ENCODE peak calls at places on chromosomes 12 and 14, in ten cellular contexts. Y is SK-N-SH; F is foreskin fibroblast; Z is colonic mucosa; D is right lobe of liver; O is lower leg skin; X is CD8-positive, alpha-beta T cell; J is WTC11; L is Peyer's patch; Q is prostate gland. K is an unnamed sample.

GRCh38 chr12:107461222-107461980 is 224.2 kb upstream of the PWP1 start:
- DNase-seq in Y (peak), F (peak), Z (no peak), D (no peak), O (no peak), X (no peak), J (no peak), L (peak), Q (no peak), K (no peak)

GRCh38 chr12:20472089-20472488 is 103.8 kb downstream of the PDE3A start:
- DNase-seq in Y (no peak), F (no peak), Z (no peak), D (no peak), O (no peak), X (no peak), J (no peak), L (no peak), Q (no peak), K (no peak)

GRCh38 chr14:55580401-55581010 is 499 bp downstream of the KTN1 start:
- DNase-seq in Y (peak), F (peak), Z (peak), D (peak), O (peak), X (peak), J (peak), L (peak), Q (peak), K (no peak)

GRCh38 chr12:127941332-127941731 is 325.6 kb upstream of the TMEM132C start:
- DNase-seq in Y (no peak), F (no peak), Z (no peak), D (no peak), O (no peak), X (no peak), J (no peak), L (no peak), Q (no peak), K (no peak)

GRCh38 chr12:101769865-101770264 is 30.6 kb upstream of the SYCP3 start:
- DNase-seq in Y (no peak), F (no peak), Z (no peak), D (no peak), O (no peak), X (no peak), J (no peak), L (no peak), Q (no peak), K (no peak)

GRCh38 chr14:48350971-48351370 is 675.6 kb upstream of the MDGA2 start:
- DNase-seq in Y (no peak), F (no peak), Z (no peak), D (no peak), O (no peak), X (no peak), J (no peak), L (no peak), Q (no peak), K (no peak)

GRCh38 chr12:106780010-106780625 is 5.6 kb downstream of the RIC8B start:
- DNase-seq in Y (peak), F (peak), Z (no peak), D (no peak), O (no peak), X (no peak), J (no peak), L (no peak), Q (no peak), K (no peak)

GRCh38 chr12:3732901-3733300 is 20.0 kb downstream of the CRACR2A start:
- DNase-seq in Y (no peak), F (no peak), Z (peak), D (no peak), O (no peak), X (no peak), J (peak), L (peak), Q (no peak), K (no peak)

GRCh38 chr14:69671365-69672050 is 60.1 kb downstream of the SUSD6 start:
- DNase-seq in Y (no peak), F (no peak), Z (no peak), D (no peak), O (no peak), X (no peak), J (no peak), L (no peak), Q (no peak), K (no peak)

GRCh38 chr14:77265561-77266335 is 5.3 kb downstream of the NGB start:
- DNase-seq in Y (no peak), F (no peak), Z (no peak), D (no peak), O (no peak), X (no peak), J (no peak), L (no peak), Q (no peak), K (no peak)

GRCh38 chr14:103524002-103524785 is 1.6 kb upstream of the CKB start:
- DNase-seq in Y (no peak), F (no peak), Z (peak), D (no peak), O (no peak), X (no peak), J (no peak), L (no peak), Q (no peak), K (no peak)

GRCh38 chr12:12046401-12046800 is 24.3 kb upstream of the BCL2L14 start:
- DNase-seq in Y (peak), F (no peak), Z (no peak), D (no peak), O (no peak), X (no peak), J (no peak), L (no peak), Q (no peak), K (no peak)

GRCh38 chr14:90381999-90382451 is 14.8 kb upstream of the CALM1 start:
- DNase-seq in Y (peak), F (peak), Z (peak), D (peak), O (peak), X (peak), J (peak), L (peak), Q (peak), K (no peak)

GRCh38 chr14:102028733-102029132 is 58.1 kb downstream of the HSP90AA1 start:
- DNase-seq in Y (no peak), F (peak), Z (peak), D (no peak), O (no peak), X (no peak), J (no peak), L (no peak), Q (no peak), K (no peak)

GRCh38 chr12:32437095-32437515 is 37.7 kb downstream of the FGD4 start:
- DNase-seq in Y (no peak), F (peak), Z (no peak), D (no peak), O (no peak), X (no peak), J (no peak), L (no peak), Q (no peak), K (no peak)

GRCh38 chr14:32197919-32198318 is 3.9 kb upstream of the RNU6-7 start:
- DNase-seq in Y (no peak), F (no peak), Z (no peak), D (no peak), O (no peak), X (no peak), J (no peak), L (no peak), Q (peak), K (no peak)

GRCh38 chr14:54902143-54902520 is 494 bp downstream of the GCH1 start:
- DNase-seq in Y (peak), F (peak), Z (peak), D (peak), O (peak), X (peak), J (peak), L (peak), Q (peak), K (peak)

GRCh38 chr12:57182918-57183575 is 33.5 kb upstream of the NXPH4 start:
- DNase-seq in Y (peak), F (peak), Z (peak), D (peak), O (peak), X (peak), J (peak), L (peak), Q (peak), K (peak)

GRCh38 chr12:124906606-124907261 is 7.7 kb downstream of the UBC start:
- DNase-seq in Y (peak), F (peak), Z (peak), D (peak), O (peak), X (peak), J (peak), L (no peak), Q (peak), K (peak)

GRCh38 chr14:102927878-102928411 is 5.5 kb downstream of the AMN start:
- DNase-seq in Y (no peak), F (no peak), Z (peak), D (peak), O (no peak), X (no peak), J (peak), L (peak), Q (no peak), K (no peak)

GRCh38 chr12:3172124-3173007 is 95.2 kb downstream of the TSPAN9 start:
- DNase-seq in Y (peak), F (no peak), Z (no peak), D (no peak), O (no peak), X (no peak), J (no peak), L (no peak), Q (no peak), K (no peak)

GRCh38 chr12:104763163-104763805 is 194.8 kb downstream of the SLC41A2 start:
- DNase-seq in Y (no peak), F (peak), Z (no peak), D (no peak), O (no peak), X (no peak), J (no peak), L (no peak), Q (no peak), K (no peak)

GRCh38 chr14:68977137-68977740 is 1.9 kb downstream of the ACTN1 start:
- DNase-seq in Y (peak), F (no peak), Z (no peak), D (no peak), O (no peak), X (no peak), J (no peak), L (no peak), Q (peak), K (no peak)

GRCh38 chr14:102235275-102235897 is 69.6 kb downstream of the MOK start:
- DNase-seq in Y (peak), F (peak), Z (peak), D (peak), O (peak), X (peak), J (peak), L (peak), Q (peak), K (peak)

GRCh38 chr12:26126340-26127284 is 1.8 kb upstream of the BHLHE41 start:
- DNase-seq in Y (peak), F (peak), Z (peak), D (peak), O (peak), X (no peak), J (peak), L (peak), Q (peak), K (no peak)

DNA sequence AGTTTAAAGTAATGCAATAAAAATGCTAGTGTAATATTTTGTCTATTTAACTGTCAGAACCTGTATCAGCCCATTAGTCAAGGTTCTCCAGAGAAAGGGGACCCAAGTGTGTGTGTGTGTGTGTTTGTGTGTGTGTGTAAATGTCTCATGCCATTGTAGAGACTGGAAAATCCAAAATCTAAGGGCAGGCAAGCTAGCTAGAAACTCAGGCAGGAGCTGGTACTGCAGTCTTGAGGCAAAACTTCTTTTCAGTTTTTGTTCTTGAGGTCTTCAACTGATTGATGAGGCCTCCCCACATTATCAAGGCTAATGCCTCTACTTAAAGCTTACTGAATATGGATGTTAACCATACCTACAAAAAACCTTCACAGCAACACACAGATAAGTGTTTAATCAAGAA is 126.7 kb downstream of the PRKD1 start:
- DNase-seq in Y (no peak), F (no peak), Z (no peak), D (no peak), O (no peak), X (no peak), J (no peak), L (no peak), Q (no peak), K (no peak)
- TF ChIP-seq CTCF in Y (peak), F (no peak), Z (no peak), D (no peak), O (no peak), X (no peak), J (no peak), L (no peak), Q (no peak), K (no peak)

GRCh38 chr12:118715647-118716046 is 265.7 kb upstream of the SRRM4 start:
- DNase-seq in Y (no peak), F (no peak), Z (no peak), D (no peak), O (no peak), X (no peak), J (no peak), L (no peak), Q (no peak), K (no peak)

GRCh38 chr12:118711185-118711584 is 270.2 kb upstream of the SRRM4 start:
- DNase-seq in Y (no peak), F (no peak), Z (no peak), D (no peak), O (no peak), X (no peak), J (no peak), L (no peak), Q (no peak), K (no peak)

GRCh38 chr12:118714500-118714899 is 266.8 kb upstream of the SRRM4 start:
- DNase-seq in Y (no peak), F (no peak), Z (no peak), D (no peak), O (no peak), X (no peak), J (no peak), L (no peak), Q (no peak), K (no peak)

DNA sequence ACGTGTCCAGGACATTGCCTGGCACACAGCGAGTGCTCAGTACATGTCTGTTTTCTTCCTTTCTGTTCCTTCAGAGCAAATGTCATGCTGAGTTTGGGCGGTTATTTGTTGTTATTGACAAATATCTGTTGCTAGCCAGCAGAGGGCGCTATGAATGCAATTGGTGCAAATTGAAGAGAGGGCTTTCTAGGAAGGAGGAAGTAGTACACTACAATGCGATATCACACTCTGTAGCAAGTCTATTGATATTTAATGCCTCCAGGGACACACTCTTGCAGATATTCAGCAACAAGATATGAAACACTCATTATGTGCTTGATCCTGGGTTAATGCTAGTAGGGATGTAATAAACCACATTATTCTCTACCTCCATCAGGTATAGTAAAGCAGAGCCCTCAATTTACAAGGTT is 267.3 kb upstream of the SRRM4 start:
- DNase-seq in Y (peak), F (no peak), Z (peak), D (no peak), O (no peak), X (no peak), J (peak), L (no peak), Q (no peak), K (no peak)
- TF ChIP-seq CTCF in Y (peak), F (peak), Z (no peak), D (peak), O (no peak), X (no peak), J (peak), L (no peak), Q (no peak), K (no peak)

GRCh38 chr12:30687265-30687986 is 8.2 kb downstream of the IPO8 start:
- DNase-seq in Y (no peak), F (peak), Z (no peak), D (no peak), O (no peak), X (no peak), J (no peak), L (no peak), Q (no peak), K (no peak)
- TF ChIP-seq CTCF in Y (no peak), F (no peak), Z (no peak), D (no peak), O (no peak), X (no peak), J (no peak), L (no peak), Q (no peak), K (no peak)

DNA sequence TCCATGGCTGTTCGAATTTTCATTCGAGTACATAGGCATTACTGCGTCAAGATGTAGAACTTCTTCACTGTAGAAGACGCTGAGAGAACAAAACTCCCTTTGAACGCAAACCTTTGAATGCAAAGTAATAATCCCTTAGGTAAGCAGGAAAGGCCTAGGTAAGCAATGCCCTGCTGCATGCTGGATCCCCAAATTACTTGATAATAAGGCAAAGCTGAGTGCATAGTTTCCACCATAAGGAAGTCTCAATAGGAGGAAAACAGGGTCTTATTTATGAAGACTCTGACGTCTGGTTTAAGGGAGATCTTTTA is 10.0 kb upstream of the RTRAF start:
- DNase-seq in Y (no peak), F (no peak), Z (no peak), D (no peak), O (no peak), X (no peak), J (no peak), L (no peak), Q (no peak), K (no peak)
- TF ChIP-seq CTCF in Y (no peak), F (no peak), Z (peak), D (no peak), O (no peak), X (peak), J (peak), L (no peak), Q (no peak), K (no peak)

GRCh38 chr12:59887204-59887603 is 291.4 kb downstream of the SLC16A7 start:
- DNase-seq in Y (no peak), F (no peak), Z (no peak), D (no peak), O (no peak), X (no peak), J (no peak), L (no peak), Q (no peak), K (no peak)
- TF ChIP-seq CTCF in Y (no peak), F (no peak), Z (no peak), D (no peak), O (no peak), X (no peak), J (no peak), L (no peak), Q (no peak), K (no peak)

DNA sequence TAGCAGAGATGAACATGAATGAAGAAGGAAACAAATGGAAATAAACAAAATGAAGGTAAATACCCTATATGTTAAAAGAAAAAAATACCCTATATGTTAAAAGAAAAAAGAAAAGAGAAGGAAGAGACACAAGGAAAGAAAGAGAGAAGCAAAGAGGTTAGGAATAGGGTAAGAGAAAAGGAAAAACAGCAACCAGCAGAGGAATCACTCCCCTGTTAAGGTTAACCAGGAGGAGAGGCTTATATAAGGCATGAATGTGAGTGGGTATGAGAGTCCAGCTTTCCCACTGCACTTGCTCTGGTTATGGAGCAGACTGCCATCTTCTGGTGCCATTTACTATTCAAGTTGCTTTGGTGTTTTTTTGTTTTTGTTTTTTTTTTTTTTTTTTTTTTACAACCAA is 3.1 kb downstream of the PPP1R3E start:
- DNase-seq in Y (no peak), F (peak), Z (no peak), D (no peak), O (no peak), X (no peak), J (no peak), L (no peak), Q (no peak), K (no peak)
- TF ChIP-seq CTCF in Y (peak), F (peak), Z (no peak), D (no peak), O (no peak), X (no peak), J (no peak), L (no peak), Q (no peak), K (no peak)

GRCh38 chr14:86035882-86036281 is 505.9 kb downstream of the FLRT2 start:
- DNase-seq in Y (peak), F (peak), Z (no peak), D (no peak), O (no peak), X (no peak), J (peak), L (no peak), Q (no peak), K (no peak)
- TF ChIP-seq CTCF in Y (peak), F (peak), Z (no peak), D (no peak), O (no peak), X (no peak), J (peak), L (no peak), Q (no peak), K (no peak)

GRCh38 chr12:71935594-71935993 is 3.1 kb upstream of the TPH2 start:
- DNase-seq in Y (no peak), F (no peak), Z (no peak), D (no peak), O (no peak), X (no peak), J (no peak), L (no peak), Q (no peak), K (no peak)

GRCh38 chr12:71941174-71941573 is 2.5 kb downstream of the TPH2 start:
- DNase-seq in Y (no peak), F (no peak), Z (no peak), D (no peak), O (no peak), X (no peak), J (no peak), L (no peak), Q (no peak), K (no peak)

GRCh38 chr12:71942259-71942658 is 3.6 kb downstream of the TPH2 start:
- DNase-seq in Y (peak), F (no peak), Z (no peak), D (no peak), O (no peak), X (no peak), J (no peak), L (no peak), Q (no peak), K (no peak)

DNA sequence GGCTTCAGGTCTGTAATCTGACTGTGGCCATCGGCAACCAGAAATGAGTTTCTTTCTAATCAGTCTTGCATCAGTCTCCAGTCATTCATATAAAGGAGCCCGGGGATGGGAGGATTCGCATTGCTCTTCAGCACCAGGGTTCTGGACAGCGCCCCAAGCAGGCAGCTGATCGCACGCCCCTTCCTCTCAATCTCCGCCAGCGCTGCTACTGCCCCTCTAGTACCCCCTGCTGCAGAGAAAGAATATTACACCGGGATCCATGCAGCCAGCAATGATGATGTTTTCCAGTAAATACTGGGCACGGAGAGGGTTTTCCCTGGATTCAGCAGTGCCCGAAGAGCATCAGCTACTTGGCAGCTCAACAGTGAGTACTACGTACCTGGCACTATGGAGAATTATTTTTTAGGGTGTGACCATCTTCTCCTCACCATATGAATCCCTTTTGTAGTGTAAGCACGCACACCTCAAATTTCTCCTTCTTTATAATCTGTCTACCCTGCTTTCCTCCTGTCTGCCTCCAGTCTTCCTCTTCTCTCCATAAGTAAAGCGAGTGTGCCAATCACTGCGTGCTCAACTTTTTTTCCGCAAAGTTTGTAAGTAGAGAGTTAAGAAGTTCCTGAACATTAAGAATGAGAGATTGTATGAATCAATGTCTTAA is at the start of gene TPH2:
- DNase-seq in Y (peak), F (peak), Z (peak), D (peak), O (no peak), X (peak), J (peak), L (no peak), Q (no peak), K (no peak)
- TF ChIP-seq CTCF in Y (peak), F (peak), Z (peak), D (peak), O (no peak), X (no peak), J (peak), L (no peak), Q (no peak), K (no peak)